ENCODE peak calls at places on chromosomes 13 and 19, in nine cellular contexts. J is ovary; C is astrocyte; S is fibroblast of the aortic adventitia; V is CD8-positive, alpha-beta T cell; I is MM.1S; Y is breast epithelium; E is GM12865; D is body of pancreas. Q is an unnamed sample.

GRCh38 chr13:27336005-27336673 is 65.5 kb downstream of the RASL11A start:
- DNase-seq in J (no peak), C (peak), S (peak), V (no peak), I (no peak), Y (no peak), E (no peak), D (no peak), Q (no peak)

GRCh38 chr13:19587635-19588300 is 26.4 kb upstream of the TPTE2 start:
- DNase-seq in J (no peak), C (peak), S (peak), V (no peak), I (peak), Y (no peak), E (peak), D (peak), Q (no peak)

GRCh38 chr19:55173717-55174409 is 6.2 kb downstream of the SYT5 start:
- DNase-seq in J (peak), C (no peak), S (peak), V (no peak), I (no peak), Y (no peak), E (no peak), D (peak), Q (no peak)

GRCh38 chr13:111152836-111153235 is 37.7 kb downstream of the ARHGEF7 start:
- DNase-seq in J (no peak), C (peak), S (no peak), V (no peak), I (no peak), Y (no peak), E (no peak), D (peak), Q (no peak)

GRCh38 chr13:101258509-101258908 is 157.8 kb downstream of the NALCN start:
- DNase-seq in J (no peak), C (no peak), S (no peak), V (no peak), I (no peak), Y (no peak), E (no peak), D (no peak), Q (no peak)

GRCh38 chr13:20609145-20609544 is 42.2 kb downstream of the IFT88 start:
- DNase-seq in J (no peak), C (peak), S (peak), V (no peak), I (no peak), Y (no peak), E (no peak), D (no peak), Q (no peak)

GRCh38 chr13:20525601-20526544 is at the start of gene CRYL1:
- DNase-seq in J (peak), C (peak), S (peak), V (peak), I (peak), Y (no peak), E (peak), D (peak), Q (no peak)

GRCh38 chr19:6099037-6099436 is 11.3 kb downstream of the RFX2 start:
- DNase-seq in J (no peak), C (no peak), S (no peak), V (no peak), I (no peak), Y (no peak), E (no peak), D (no peak), Q (no peak)

GRCh38 chr19:33143897-33144405 is 12.0 kb downstream of the WDR88 start:
- DNase-seq in J (peak), C (no peak), S (peak), V (peak), I (peak), Y (peak), E (peak), D (peak), Q (no peak)

GRCh38 chr19:45305421-45305820 is 17.3 kb downstream of the CKM start:
- DNase-seq in J (no peak), C (peak), S (peak), V (no peak), I (no peak), Y (no peak), E (peak), D (no peak), Q (no peak)

GRCh38 chr13:34343413-34343812 is 525.5 kb downstream of the RFC3 start:
- DNase-seq in J (no peak), C (peak), S (peak), V (no peak), I (no peak), Y (no peak), E (no peak), D (no peak), Q (no peak)

GRCh38 chr13:49836516-49836915 is 44.0 kb upstream of the KPNA3 start:
- DNase-seq in J (no peak), C (no peak), S (no peak), V (no peak), I (no peak), Y (no peak), E (no peak), D (peak), Q (no peak)

GRCh38 chr19:4443966-4444764 is 13.4 kb downstream of the UBXN6 start:
- DNase-seq in J (no peak), C (no peak), S (no peak), V (no peak), I (no peak), Y (no peak), E (no peak), D (no peak), Q (no peak)

GRCh38 chr19:7637374-7638256 is 705 bp downstream of the STXBP2 start:
- DNase-seq in J (no peak), C (no peak), S (no peak), V (no peak), I (no peak), Y (no peak), E (peak), D (peak), Q (no peak)

GRCh38 chr19:19366691-19367396 is 38.6 kb upstream of the GATAD2A start:
- DNase-seq in J (peak), C (peak), S (peak), V (peak), I (peak), Y (peak), E (peak), D (peak), Q (peak)

GRCh38 chr13:113820813-113821651 is 42.8 kb downstream of the GAS6 start:
- DNase-seq in J (peak), C (peak), S (peak), V (no peak), I (no peak), Y (peak), E (no peak), D (peak), Q (no peak)

GRCh38 chr19:33280351-33280921 is 21.9 kb downstream of the CEBPA start:
- DNase-seq in J (no peak), C (no peak), S (no peak), V (no peak), I (no peak), Y (no peak), E (peak), D (no peak), Q (peak)

GRCh38 chr19:3975637-3976087 is 4.8 kb upstream of the DAPK3 start:
- DNase-seq in J (peak), C (no peak), S (no peak), V (no peak), I (no peak), Y (no peak), E (no peak), D (no peak), Q (no peak)

GRCh38 chr19:4454621-4454951 is 3.0 kb downstream of the UBXN6 start:
- DNase-seq in J (no peak), C (no peak), S (no peak), V (no peak), I (no peak), Y (no peak), E (no peak), D (no peak), Q (no peak)

GRCh38 chr19:5973867-5974635 is 3.9 kb downstream of the RANBP3 start:
- DNase-seq in J (no peak), C (no peak), S (no peak), V (no peak), I (no peak), Y (no peak), E (no peak), D (no peak), Q (no peak)

GRCh38 chr19:10095948-10096614 is 6.4 kb downstream of the ANGPTL6 start:
- DNase-seq in J (peak), C (peak), S (peak), V (peak), I (peak), Y (peak), E (peak), D (peak), Q (peak)

GRCh38 chr19:12655546-12655945 is 11.0 kb downstream of the MAN2B1 start:
- DNase-seq in J (no peak), C (no peak), S (no peak), V (no peak), I (no peak), Y (no peak), E (no peak), D (no peak), Q (no peak)

GRCh38 chr13:50129065-50129922 is 114.0 kb downstream of the KCNRG start:
- DNase-seq in J (no peak), C (no peak), S (no peak), V (no peak), I (peak), Y (no peak), E (peak), D (no peak), Q (no peak)

GRCh38 chr13:97240789-97241734 is 18.9 kb downstream of the MBNL2 start:
- DNase-seq in J (no peak), C (no peak), S (no peak), V (no peak), I (no peak), Y (no peak), E (no peak), D (no peak), Q (no peak)

GRCh38 chr13:38494445-38494844 is 144.8 kb downstream of the UFM1 start:
- DNase-seq in J (no peak), C (no peak), S (no peak), V (no peak), I (no peak), Y (no peak), E (no peak), D (no peak), Q (no peak)

GRCh38 chr19:52923782-52924593 is 760 bp upstream of the ZNF888 start:
- DNase-seq in J (no peak), C (no peak), S (peak), V (no peak), I (no peak), Y (no peak), E (no peak), D (peak), Q (no peak)

GRCh38 chr19:55640043-55640576 is 692 bp upstream of the ZNF580 start:
- DNase-seq in J (peak), C (peak), S (peak), V (peak), I (no peak), Y (peak), E (peak), D (peak), Q (peak)

GRCh38 chr13:99996177-99996705 is 14.7 kb downstream of the ZIC2 start:
- DNase-seq in J (no peak), C (no peak), S (no peak), V (no peak), I (no peak), Y (no peak), E (no peak), D (no peak), Q (no peak)

GRCh38 chr19:2270157-2270571 is 11.8 kb downstream of the PEAK3 start:
- DNase-seq in J (peak), C (no peak), S (no peak), V (no peak), I (peak), Y (no peak), E (no peak), D (peak), Q (no peak)

GRCh38 chr19:51586103-51586728 is 15.1 kb downstream of the ZNF175 start:
- DNase-seq in J (no peak), C (no peak), S (no peak), V (no peak), I (no peak), Y (no peak), E (no peak), D (no peak), Q (no peak)

GRCh38 chr19:980133-980998 is 3.8 kb upstream of the WDR18 start:
- DNase-seq in J (no peak), C (no peak), S (no peak), V (no peak), I (no peak), Y (no peak), E (no peak), D (peak), Q (no peak)
- TF ChIP-seq CTCF in J (no peak), C (no peak), S (no peak), V (no peak), I (no peak), Y (no peak), E (no peak), D (no peak), Q (no peak)

GRCh38 chr13:28495586-28496564 is 947 bp upstream of the FLT1 start:
- DNase-seq in J (no peak), C (no peak), S (no peak), V (no peak), I (no peak), Y (no peak), E (no peak), D (no peak), Q (no peak)

GRCh38 chr13:28492527-28493367 is 2.2 kb downstream of the FLT1 start:
- DNase-seq in J (no peak), C (no peak), S (no peak), V (no peak), I (no peak), Y (no peak), E (no peak), D (no peak), Q (no peak)

GRCh38 chr13:28494861-28495585 is at the start of gene FLT1:
- DNase-seq in J (peak), C (no peak), S (no peak), V (no peak), I (no peak), Y (no peak), E (peak), D (no peak), Q (no peak)

GRCh38 chr13:28494537-28494860 is 429 bp downstream of the FLT1 start:
- DNase-seq in J (no peak), C (no peak), S (no peak), V (no peak), I (no peak), Y (no peak), E (peak), D (no peak), Q (no peak)

DNA sequence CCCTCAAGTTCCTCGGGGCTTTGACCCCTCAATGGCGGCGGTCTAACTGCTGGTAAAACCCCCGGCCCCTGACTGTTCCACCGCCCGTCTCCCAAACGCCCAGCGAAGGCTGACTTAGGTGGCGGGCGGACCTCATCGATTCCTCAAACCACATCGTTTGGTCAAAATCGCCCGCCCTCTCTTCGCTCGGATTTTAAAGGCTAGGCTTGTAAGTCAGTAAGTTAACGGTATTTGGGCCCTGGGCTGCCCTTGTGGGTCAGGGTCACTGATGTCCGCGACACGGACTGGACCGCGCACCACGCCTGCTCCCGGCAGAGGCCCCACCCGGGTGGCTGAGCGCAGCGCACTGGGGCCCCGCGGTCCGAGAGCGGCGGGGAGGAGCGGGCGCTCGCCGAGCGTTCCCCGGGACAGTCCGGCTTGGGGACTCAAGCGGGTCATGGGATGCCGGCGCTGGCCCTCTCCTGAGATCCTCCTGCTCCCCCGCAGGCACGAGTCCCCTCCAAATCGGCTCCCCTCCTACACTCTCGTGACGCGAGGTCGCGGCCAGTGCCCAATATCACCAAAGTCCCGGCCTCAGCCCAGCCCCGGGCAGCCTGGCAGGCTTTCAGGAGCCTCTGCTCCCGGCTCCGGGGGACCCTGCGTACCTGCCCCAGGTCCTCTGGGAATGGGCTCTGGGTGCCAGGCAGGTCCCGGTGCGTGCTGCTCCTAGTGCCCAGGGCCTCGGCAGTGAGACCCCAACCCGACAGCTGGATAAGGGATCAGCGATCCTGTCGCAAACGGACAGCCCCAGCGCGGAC is 990 bp downstream of the FLT1 start:
- DNase-seq in J (no peak), C (no peak), S (no peak), V (no peak), I (no peak), Y (no peak), E (no peak), D (no peak), Q (no peak)
- H3K4me3 ChIP-seq in J (peak), C (peak), S (peak), V (peak), I (peak), Y (peak), E (peak), D (no peak), Q (peak)

GRCh38 chr13:45705936-45706335 is 3.8 kb downstream of the CBY2 start:
- DNase-seq in J (no peak), C (no peak), S (no peak), V (no peak), I (no peak), Y (no peak), E (peak), D (no peak), Q (peak)
- TF ChIP-seq CTCF in J (no peak), C (no peak), S (no peak), V (no peak), I (no peak), Y (no peak), E (no peak), D (no peak), Q (no peak)

GRCh38 chr13:36673838-36674326 is at the start of gene SERTM1:
- DNase-seq in J (peak), C (peak), S (peak), V (no peak), I (no peak), Y (no peak), E (no peak), D (no peak), Q (no peak)
- H3K4me3 ChIP-seq in J (peak), C (peak), S (peak), V (no peak), I (no peak), Y (peak), E (no peak), D (no peak), Q (no peak)

DNA sequence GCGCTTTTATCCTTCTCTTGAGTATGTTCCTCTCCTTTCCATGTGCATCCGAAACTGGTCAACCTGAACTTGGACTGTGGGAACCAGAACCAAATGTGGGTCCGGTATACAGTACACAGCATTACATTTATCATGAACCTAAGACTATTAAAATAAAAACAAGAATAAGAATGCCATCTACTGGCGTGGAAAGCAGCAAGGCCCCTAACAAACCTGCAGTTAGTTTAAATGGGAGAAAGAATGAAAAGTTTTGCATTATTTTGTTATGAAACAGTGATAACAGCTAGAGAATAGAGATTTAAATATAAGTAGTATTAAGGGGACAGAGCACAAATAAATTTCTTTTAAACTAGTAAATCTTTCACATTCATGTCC is 159.5 kb downstream of the RBM26 start:
- DNase-seq in J (no peak), C (no peak), S (no peak), V (no peak), I (peak), Y (no peak), E (peak), D (no peak), Q (peak)
- TF ChIP-seq CTCF in J (no peak), C (no peak), S (no peak), V (no peak), I (peak), Y (no peak), E (peak), D (no peak), Q (peak)

DNA sequence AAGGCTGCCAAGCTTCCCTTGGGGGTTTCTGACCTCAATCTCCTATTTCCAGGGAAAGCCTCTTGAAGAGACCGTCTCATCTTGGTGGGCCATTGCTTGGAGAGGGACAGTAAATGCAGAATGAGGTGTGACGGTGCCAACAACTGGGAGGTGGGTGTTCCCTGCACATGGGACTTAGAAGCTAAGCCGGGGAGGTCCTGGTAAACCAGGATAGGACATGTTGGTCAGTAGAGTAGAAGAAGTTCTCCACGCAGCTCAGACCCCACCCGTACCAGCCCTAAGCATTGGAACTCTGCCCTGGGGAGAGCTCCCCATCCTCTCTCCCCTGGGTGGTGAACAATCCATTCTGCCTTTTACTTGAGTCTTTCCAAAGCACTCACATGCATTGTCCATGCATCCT is 92.0 kb downstream of the SOX1 start:
- DNase-seq in J (no peak), C (no peak), S (no peak), V (no peak), I (no peak), Y (peak), E (no peak), D (no peak), Q (no peak)
- H3K4me3 ChIP-seq in J (no peak), C (no peak), S (no peak), V (no peak), I (no peak), Y (no peak), E (no peak), D (no peak), Q (no peak)